ENCODE peak calls at places on chromosomes 13 and 19, in six cellular contexts. J is GM12878, M is A549, V is NB4, B is K562, X is HepG2. R is an unnamed sample.

GRCh38 chr13:24107955-24108614 is 52.4 kb upstream of the SPATA13 start:
- DNase-seq in J (no peak), B (no peak), V (no peak), M (no peak), X (no peak), R (no peak)

GRCh38 chr13:42401376-42401775 is 129.4 kb downstream of the AKAP11 start:
- DNase-seq in B (no peak), X (no peak), J (no peak), M (no peak), V (no peak), R (no peak)

GRCh38 chr19:12065100-12065538 is 588 bp downstream of the ZNF844 start:
- DNase-seq in X (no peak), M (no peak), V (peak; percentile 26), B (no peak), J (no peak), R (no peak)

GRCh38 chr13:37617162-37617561 is 18.6 kb upstream of the POSTN start:
- DNase-seq in V (no peak), M (no peak), J (no peak), B (no peak), X (no peak), R (peak; percentile 59)

GRCh38 chr13:67130444-67130843 is 99.7 kb downstream of the PCDH9 start:
- DNase-seq in J (no peak), B (no peak), X (no peak), V (no peak), M (no peak), R (no peak)

GRCh38 chr19:49414256-49414655 is 9.0 kb downstream of the PTH2 start:
- DNase-seq in M (no peak), X (no peak), B (no peak), V (peak; percentile 65), J (no peak), R (no peak)

GRCh38 chr19:23440791-23441190 is 45.5 kb upstream of the ZNF91 start:
- DNase-seq in M (peak; percentile 8), V (peak; percentile 40), X (no peak), B (no peak), J (no peak), R (no peak)

GRCh38 chr13:90477194-90477593 is 870.3 kb upstream of the MIR17HG start:
- DNase-seq in B (no peak), X (no peak), V (no peak), J (no peak), M (no peak), R (no peak)

GRCh38 chr13:104984296-104984818 is 1551.1 kb downstream of the EFNB2 start:
- DNase-seq in B (no peak), X (no peak), V (peak; percentile 77), M (no peak), J (peak; percentile 92), R (peak; percentile 92)

GRCh38 chr19:12834418-12834943 is at the start of gene RTBDN:
- DNase-seq in J (no peak), X (no peak), M (no peak), V (no peak), B (peak; percentile 51), R (no peak)

GRCh38 chr19:1250374-1251232 is 2.2 kb downstream of the MIDN start:
- DNase-seq in V (peak; percentile 63), B (peak; percentile 72), J (no peak), X (peak; percentile 68), M (no peak), R (peak; percentile 54)

GRCh38 chr13:43985437-43986051 is 105.8 kb downstream of the LACC1 start:
- DNase-seq in B (no peak), V (no peak), M (no peak), J (no peak), X (no peak), R (no peak)

GRCh38 chr13:40456397-40456958 is 210.0 kb downstream of the FOXO1 start:
- DNase-seq in B (no peak), M (no peak), J (no peak), V (no peak), X (no peak), R (no peak)

GRCh38 chr19:56508282-56508778 is 675 bp downstream of the ZNF471 start:
- DNase-seq in J (no peak), B (no peak), X (no peak), M (no peak), V (no peak), R (no peak)

GRCh38 chr19:18915639-18916038 is 3.5 kb downstream of the COPE start:
- DNase-seq in X (peak; percentile 54), J (no peak), M (no peak), B (no peak), V (peak; percentile 70), R (peak; percentile 55)

GRCh38 chr19:50926144-50926543 is 14.9 kb upstream of the KLK4 start:
- DNase-seq in J (no peak), X (no peak), B (no peak), V (no peak), M (no peak), R (no peak)

GRCh38 chr13:56924401-56924800 is 216.3 kb upstream of the PRR20A start:
- DNase-seq in M (no peak), J (no peak), X (no peak), V (no peak), B (no peak), R (no peak)

GRCh38 chr19:9309974-9310446 is 372 bp upstream of the ZNF699 start:
- DNase-seq in V (peak; percentile 96), B (peak; percentile 94), J (no peak), M (peak; percentile 73), X (no peak), R (no peak)

GRCh38 chr19:49677232-49677881 is at the start of gene PRMT1:
- DNase-seq in M (no peak), V (peak; percentile 73), J (no peak), X (peak; percentile 35), B (peak; percentile 77), R (no peak)

GRCh38 chr19:18437481-18438330 is at the start of gene ISYNA1:
- DNase-seq in J (no peak), X (peak; percentile 14), M (no peak), B (peak; percentile 91), V (no peak), R (peak; percentile 66)

GRCh38 chr13:102677122-102677521 is 17.7 kb downstream of the METTL21C start:
- DNase-seq in J (no peak), X (no peak), M (no peak), B (no peak), V (no peak), R (no peak)

GRCh38 chr19:15427350-15427700 is 8.5 kb upstream of the AKAP8L start:
- DNase-seq in J (no peak), X (no peak), V (no peak), M (no peak), B (no peak), R (no peak)

GRCh38 chr19:13975870-13976269 is 23.6 kb downstream of the DCAF15 start:
- DNase-seq in V (no peak), X (no peak), M (no peak), B (no peak), J (no peak), R (no peak)

GRCh38 chr13:59266478-59267063 is 897.2 kb downstream of the DIAPH3 start:
- DNase-seq in J (no peak), B (no peak), V (no peak), M (no peak), X (no peak), R (peak; percentile 84)

GRCh38 chr13:24693862-24694471 is 13.8 kb downstream of the ATP12A start:
- DNase-seq in X (peak; percentile 60), B (peak; percentile 74), J (no peak), M (peak; percentile 70), V (peak; percentile 76), R (peak; percentile 47)

GRCh38 chr19:50703915-50704548 is 15.6 kb downstream of the SHANK1 start:
- DNase-seq in B (peak; percentile 72), X (peak; percentile 10), M (peak; percentile 68), J (no peak), V (peak; percentile 30), R (no peak)

GRCh38 chr19:50564229-50565105 is 3.8 kb downstream of the LRRC4B start:
- DNase-seq in X (no peak), V (no peak), J (no peak), M (no peak), B (no peak), R (no peak)

GRCh38 chr13:39364797-39365468 is 238.1 kb downstream of the LHFPL6 start:
- DNase-seq in X (peak; percentile 7), M (no peak), J (no peak), B (no peak), V (no peak), R (no peak)

GRCh38 chr19:31018951-31019350 is 330.3 kb downstream of the TSHZ3 start:
- DNase-seq in X (no peak), B (no peak), M (no peak), J (no peak), V (no peak), R (no peak)

GRCh38 chr19:13027031-13027430 is 31.8 kb downstream of the NFIX start:
- DNase-seq in V (no peak), M (no peak), B (no peak), J (no peak), X (no peak), R (no peak)

GRCh38 chr13:43339843-43340550 is 316.6 kb downstream of the DNAJC15 start:
- DNase-seq in V (no peak), J (no peak), B (no peak), X (no peak), M (no peak), R (no peak)

GRCh38 chr13:111013196-111013595 is 98.3 kb upstream of the ANKRD10 start:
- DNase-seq in B (no peak), V (no peak), X (peak; percentile 16), M (no peak), J (no peak), R (no peak)
- TF ChIP-seq MYC in B (no peak), V (no peak), X (no peak), M (no peak), J (no peak), R (no peak)

DNA sequence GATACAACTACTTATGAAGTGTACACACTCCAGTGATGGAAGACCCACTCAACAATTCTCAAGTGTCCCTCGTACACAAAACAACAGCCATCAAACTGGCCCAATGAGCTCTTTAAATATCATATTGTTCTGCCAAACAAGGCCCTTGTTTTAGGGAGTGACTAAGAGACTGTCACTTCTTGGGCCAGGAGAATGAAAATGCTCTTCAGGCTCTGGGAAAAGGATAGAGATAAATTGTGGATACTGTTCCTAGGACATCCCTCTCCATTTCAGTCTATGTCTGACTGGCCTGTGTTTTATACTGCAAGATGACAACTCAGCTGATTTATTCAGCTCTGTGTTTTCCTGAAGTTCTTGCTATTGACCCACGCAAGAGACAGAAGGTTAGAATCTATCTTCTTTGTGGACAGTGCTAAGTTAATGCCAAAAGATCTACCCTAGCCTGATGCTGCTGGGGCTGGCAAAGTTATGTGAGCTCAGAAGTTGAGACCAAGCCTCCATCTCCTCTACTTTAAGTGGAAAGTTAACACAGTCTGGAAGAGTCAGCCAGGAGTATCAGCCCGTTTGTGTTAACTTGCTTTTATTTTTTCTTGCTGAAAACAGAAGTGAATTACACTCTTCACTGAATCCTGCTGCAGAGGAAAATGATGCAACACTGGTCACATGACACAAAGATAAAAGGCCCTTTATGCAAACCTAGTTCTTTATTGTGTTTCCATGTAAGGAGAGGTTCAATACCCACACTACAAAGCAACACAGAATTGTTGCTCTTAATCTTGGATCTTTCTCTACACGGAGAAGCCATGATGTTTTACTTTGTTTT is 14.6 kb downstream of the FRY start:
- DNase-seq in J (no peak), M (no peak), X (peak; percentile 92), B (no peak), V (peak; percentile 90), R (peak; percentile 21)
- TF ChIP-seq MAX in J (no peak), M (no peak), X (no peak), B (no peak), V (peak; percentile 91), R (no peak)

GRCh38 chr19:45638930-45639729 is at the start of gene EML2:
- DNase-seq in J (no peak), X (peak; percentile 24), V (peak; percentile 47), B (peak; percentile 80), M (peak; percentile 71), R (peak; percentile 33)
- TF ChIP-seq MYC in J (no peak), X (no peak), V (no peak), B (no peak), M (no peak), R (no peak)

GRCh38 chr19:58460039-58460438 is 6.8 kb upstream of the ZNF324 start:
- DNase-seq in J (no peak), B (no peak), M (no peak), V (no peak), X (no peak), R (no peak)
- TF ChIP-seq MAX in J (no peak), B (no peak), M (no peak), V (no peak), X (no peak), R (no peak)

R was measured in endothelial cell of umbilical vein.